ENCODE peak calls at places on chromosomes 6 and 20, in six cellular contexts. A is tibial artery, Z is left ventricle myocardium inferior, L is epithelial cell of esophagus, B is cardiac fibroblast, U is GM10248. V is an unnamed sample.

GRCh38 chr20:20553534-20553933 is 158.9 kb downstream of the RALGAPA2 start:
- DNase-seq in A (no peak), Z (no peak), L (no peak), B (no peak), U (no peak), V (no peak)

GRCh38 chr6:107690864-107691661 is 133.1 kb downstream of the SCML4 start:
- DNase-seq in A (no peak), Z (no peak), L (no peak), B (peak; percentile 91), U (no peak), V (peak; percentile 23)

GRCh38 chr20:44187763-44188709 is 1.0 kb upstream of the JPH2 start:
- DNase-seq in A (peak; percentile 30), Z (no peak), L (no peak), B (no peak), U (no peak), V (no peak)

GRCh38 chr6:37134622-37135191 is 35.2 kb upstream of the PIM1 start:
- DNase-seq in A (peak; percentile 78), Z (no peak), L (peak; percentile 99), B (peak; percentile 95), U (no peak), V (peak; percentile 87)

GRCh38 chr6:1295420-1295819 is 16.5 kb upstream of the FOXQ1 start:
- DNase-seq in A (no peak), Z (no peak), L (no peak), B (no peak), U (no peak), V (no peak)

GRCh38 chr6:26157150-26157837 is 70.1 kb downstream of the HFE start:
- DNase-seq in A (peak; percentile 63), Z (peak; percentile 45), L (peak; percentile 69), B (peak; percentile 58), U (peak; percentile 23), V (no peak)

GRCh38 chr6:35203152-35203670 is 10.5 kb upstream of the SCUBE3 start:
- DNase-seq in A (no peak), Z (no peak), L (no peak), B (no peak), U (no peak), V (no peak)

GRCh38 chr6:8481727-8482126 is 46.4 kb upstream of the SLC35B3 start:
- DNase-seq in A (no peak), Z (no peak), L (no peak), B (peak; percentile 7), U (peak; percentile 22), V (no peak)

GRCh38 chr6:33966536-33966935 is 162.7 kb upstream of the MLN start:
- DNase-seq in A (no peak), Z (no peak), L (no peak), B (no peak), U (no peak), V (no peak)

DNA sequence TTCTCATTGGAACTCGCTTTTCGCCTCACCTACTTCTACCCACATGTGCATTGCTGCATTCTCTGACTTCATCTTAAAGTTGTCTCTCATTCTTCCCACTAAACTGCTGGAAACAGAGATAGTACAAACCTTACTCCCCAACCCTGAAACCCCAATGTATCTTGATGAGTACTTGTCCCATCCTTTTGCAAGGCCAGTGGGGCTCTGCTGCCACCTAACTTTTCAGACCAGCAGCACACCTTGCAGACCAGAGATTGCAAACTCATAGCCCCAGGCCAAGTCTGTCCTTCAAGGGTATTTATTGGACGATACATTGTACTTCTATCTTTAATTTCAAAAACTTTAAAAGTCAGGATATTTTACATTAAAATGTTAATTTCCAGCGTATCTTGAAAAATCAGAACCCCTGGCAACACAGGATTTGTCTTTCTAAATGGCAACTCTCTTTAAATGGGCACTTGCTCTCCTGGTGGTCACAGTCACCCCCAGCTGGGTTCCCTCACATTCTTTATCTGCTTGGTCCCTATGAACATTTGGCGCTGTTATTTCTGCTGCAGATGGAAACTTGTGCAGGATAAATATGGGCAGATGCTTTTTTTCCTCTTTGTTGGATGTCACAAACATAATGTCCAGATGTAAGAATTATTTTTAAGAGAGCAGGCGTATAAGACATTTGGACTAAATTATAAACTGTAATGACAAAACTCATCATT is 83.9 kb downstream of the SOD2 start:
- DNase-seq in A (no peak), Z (no peak), L (peak; percentile 66), B (peak; percentile 42), U (peak; percentile 57), V (no peak)
- TF ChIP-seq CTCF in A (no peak), Z (peak; percentile 37), L (peak; percentile 64), B (peak; percentile 71), U (peak; percentile 66), V (peak; percentile 46)

GRCh38 chr6:156410649-156411048 is 366.5 kb upstream of the ARID1B start:
- DNase-seq in A (no peak), Z (no peak), L (no peak), B (no peak), U (no peak), V (no peak)
- TF ChIP-seq CTCF in A (no peak), Z (peak; percentile 21), L (peak; percentile 8), B (peak; percentile 18), U (no peak), V (no peak)

DNA sequence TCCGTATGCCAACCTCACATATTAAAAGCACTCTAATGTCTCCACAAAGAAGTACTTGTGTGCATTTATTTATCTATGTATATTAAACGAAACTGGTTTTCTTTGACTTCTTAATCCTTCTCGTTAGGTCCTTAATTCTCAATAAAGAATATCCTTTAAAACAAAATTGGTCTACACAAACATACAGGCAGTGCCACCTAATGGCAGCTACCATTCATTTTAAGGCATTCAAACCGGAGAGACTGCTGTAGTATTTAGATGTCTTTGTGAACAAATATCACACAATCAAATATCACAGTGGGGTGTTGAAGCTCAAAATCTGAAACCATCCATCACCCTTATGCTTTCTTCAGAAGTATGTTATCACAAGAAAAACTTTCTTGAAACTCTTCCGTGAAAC is 96.6 kb upstream of the IRAK1BP1 start:
- DNase-seq in A (no peak), Z (no peak), L (peak; percentile 29), B (no peak), U (no peak), V (no peak)
- TF ChIP-seq CTCF in A (no peak), Z (no peak), L (peak; percentile 32), B (peak; percentile 24), U (no peak), V (no peak)

GRCh38 chr6:41085182-41085581 is 12.4 kb downstream of the NFYA start:
- DNase-seq in A (no peak), Z (no peak), L (no peak), B (no peak), U (no peak), V (no peak)

GRCh38 chr6:41093729-41094128 is 21.0 kb downstream of the NFYA start:
- DNase-seq in A (no peak), Z (no peak), L (no peak), B (no peak), U (no peak), V (no peak)

GRCh38 chr6:41088451-41088850 is 15.7 kb downstream of the NFYA start:
- DNase-seq in A (no peak), Z (no peak), L (no peak), B (no peak), U (no peak), V (no peak)

GRCh38 chr6:41092421-41093140 is 19.8 kb downstream of the NFYA start:
- DNase-seq in A (no peak), Z (no peak), L (peak; percentile 46), B (peak; percentile 56), U (peak; percentile 24), V (no peak)

GRCh38 chr6:41090841-41091761 is 18.3 kb downstream of the NFYA start:
- DNase-seq in A (no peak), Z (no peak), L (no peak), B (no peak), U (no peak), V (no peak)
- TF ChIP-seq CTCF in A (no peak), Z (no peak), L (no peak), B (no peak), U (no peak), V (no peak)

GRCh38 chr20:63254536-63255384 is 497 bp upstream of the NKAIN4 start:
- DNase-seq in A (no peak), Z (no peak), L (no peak), B (no peak), U (no peak), V (no peak)
- TF ChIP-seq CTCF in A (no peak), Z (no peak), L (no peak), B (no peak), U (no peak), V (no peak)

DNA sequence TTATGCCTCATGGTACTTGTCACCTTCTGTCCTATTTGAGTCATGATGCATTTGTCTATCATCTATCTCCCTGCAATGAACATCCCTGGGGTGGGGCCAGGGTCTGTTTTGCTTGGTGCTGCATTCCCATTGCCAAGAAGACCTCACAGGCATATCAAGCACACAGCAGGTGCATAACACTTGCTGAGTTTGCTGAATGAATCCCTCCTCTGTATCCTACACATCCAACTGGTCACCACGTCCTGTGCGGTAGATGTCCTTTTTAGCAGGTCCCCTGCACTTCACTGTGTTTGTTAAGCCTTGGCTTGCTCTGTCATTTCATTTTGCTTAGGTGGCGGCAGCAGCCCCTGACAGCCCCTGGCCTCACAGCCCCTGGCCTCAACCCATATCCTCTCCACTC is 214.8 kb upstream of the RNF24 start:
- DNase-seq in A (no peak), Z (no peak), L (no peak), B (no peak), U (no peak), V (no peak)
- TF ChIP-seq CTCF in A (no peak), Z (no peak), L (no peak), B (no peak), U (no peak), V (no peak)

V was measured in AG09319.